ENCODE peak calls at places on chromosomes 12 and 14, in seven cellular contexts. One of them, this sample, is unnamed.
A peak's percentile ranks its signal among the peaks of the same experiment; 100 is the strongest.

GRCh38 chr12:4939418-4940023 is 29.8 kb downstream of the KCNA1 start:
- DNase-seq in EL: no peak
- DNase-seq in CD4-positive, alpha-beta T cell: no peak
- DNase-seq in thoracic aorta: no peak
- DNase-seq in MCF 10A: no peak
- DNase-seq in WTC11: no peak
- DNase-seq in BE2C: no peak
- DNase-seq in this sample: no peak

GRCh38 chr12:18690653-18691052 is 47.2 kb downstream of the PLCZ1 start:
- DNase-seq in EL: peak; percentile 91
- DNase-seq in CD4-positive, alpha-beta T cell: no peak
- DNase-seq in thoracic aorta: no peak
- DNase-seq in MCF 10A: peak; percentile 86
- DNase-seq in WTC11: no peak
- DNase-seq in BE2C: no peak
- DNase-seq in this sample: peak; percentile 14

GRCh38 chr12:1917172-1918070 is 1.0 kb downstream of the CACNA2D4 start:
- DNase-seq in EL: no peak
- DNase-seq in CD4-positive, alpha-beta T cell: no peak
- DNase-seq in thoracic aorta: no peak
- DNase-seq in MCF 10A: no peak
- DNase-seq in WTC11: no peak
- DNase-seq in BE2C: no peak
- DNase-seq in this sample: no peak

GRCh38 chr14:32077081-32078029 is at the start of gene ARHGAP5:
- DNase-seq in EL: no peak
- DNase-seq in CD4-positive, alpha-beta T cell: peak; percentile 70
- DNase-seq in thoracic aorta: no peak
- DNase-seq in MCF 10A: peak; percentile 53
- DNase-seq in WTC11: peak; percentile 83
- DNase-seq in BE2C: peak; percentile 65
- DNase-seq in this sample: peak; percentile 42

GRCh38 chr14:71566276-71566675 is 366.0 kb upstream of the RGS6 start:
- DNase-seq in EL: no peak
- DNase-seq in CD4-positive, alpha-beta T cell: no peak
- DNase-seq in thoracic aorta: no peak
- DNase-seq in MCF 10A: no peak
- DNase-seq in WTC11: no peak
- DNase-seq in BE2C: no peak
- DNase-seq in this sample: no peak

GRCh38 chr14:70665448-70666363 is 24.0 kb downstream of the TTC9 start:
- DNase-seq in EL: peak; percentile 87
- DNase-seq in CD4-positive, alpha-beta T cell: no peak
- DNase-seq in thoracic aorta: no peak
- DNase-seq in MCF 10A: peak; percentile 53
- DNase-seq in WTC11: no peak
- DNase-seq in BE2C: no peak
- DNase-seq in this sample: peak; percentile 43

GRCh38 chr12:65925626-65926025 is 101.3 kb downstream of the HMGA2 start:
- DNase-seq in EL: no peak
- DNase-seq in CD4-positive, alpha-beta T cell: no peak
- DNase-seq in thoracic aorta: no peak
- DNase-seq in MCF 10A: no peak
- DNase-seq in WTC11: no peak
- DNase-seq in BE2C: no peak
- DNase-seq in this sample: no peak

GRCh38 chr12:55673638-55674037 is 34.1 kb downstream of the ITGA7 start:
- DNase-seq in EL: no peak
- DNase-seq in CD4-positive, alpha-beta T cell: no peak
- DNase-seq in thoracic aorta: no peak
- DNase-seq in MCF 10A: no peak
- DNase-seq in WTC11: no peak
- DNase-seq in BE2C: no peak
- DNase-seq in this sample: no peak

GRCh38 chr12:76996983-76997382 is 68.4 kb downstream of the E2F7 start:
- DNase-seq in EL: no peak
- DNase-seq in CD4-positive, alpha-beta T cell: no peak
- DNase-seq in thoracic aorta: no peak
- DNase-seq in MCF 10A: no peak
- DNase-seq in WTC11: no peak
- DNase-seq in BE2C: no peak
- DNase-seq in this sample: no peak